ENCODE peak calls at places on chromosomes 7 and 10, in seven cellular contexts. A is stimulated activated effector memory CD8-positive, alpha-beta T cell treated with anti-CD3 and anti-CD28 coated beads, Interleukin-12 subunit alpha, Interleukin-12 subunit beta, amount 100 ng/mL, for 72 hours; J is neuronal stem cell; T is fibroblast of pulmonary artery; Z is stimulated activated CD8-positive, alpha-beta memory T cell treated with anti-CD3 and anti-CD28 coated beads, Interleukin-4, amount 100 ng/mL, for 48 hours; B is neural crest cell; D is mammary epithelial cell. Q is an unnamed sample.

GRCh38 chr10:42992957-42993390 is 83.9 kb upstream of the RET start:
- DNase-seq in J (no peak), D (no peak), T (no peak), B (no peak), A (no peak), Z (no peak), Q (no peak)

GRCh38 chr7:3095046-3095445 is 51.4 kb upstream of the CARD11 start:
- DNase-seq in D (no peak), J (no peak), T (no peak), B (no peak), Z (peak), A (peak), Q (peak)

GRCh38 chr10:132616170-132616994 is 78.8 kb downstream of the INPP5A start:
- DNase-seq in D (no peak), B (no peak), J (no peak), Z (peak), T (no peak), A (peak), Q (no peak)

GRCh38 chr10:14822879-14823755 is 14.7 kb downstream of the CDNF start:
- DNase-seq in Z (peak), B (no peak), J (peak), A (no peak), D (peak), T (peak), Q (peak)

GRCh38 chr10:88793747-88794299 is 8.7 kb upstream of the LIPM start:
- DNase-seq in B (no peak), J (no peak), D (peak), Z (no peak), A (no peak), T (peak), Q (no peak)

GRCh38 chr10:15738237-15738928 is 18.7 kb upstream of the ITGA8 start:
- DNase-seq in T (peak), A (no peak), B (no peak), D (no peak), J (no peak), Z (no peak), Q (no peak)

GRCh38 chr7:114312649-114313048 is 102.0 kb upstream of the FOXP2 start:
- DNase-seq in J (no peak), D (no peak), A (no peak), B (no peak), Z (no peak), T (no peak), Q (no peak)

GRCh38 chr10:86362129-86362527 is 4.5 kb downstream of the GRID1 start:
- DNase-seq in A (no peak), T (no peak), B (no peak), D (no peak), J (no peak), Z (no peak), Q (no peak)

GRCh38 chr7:43038229-43038628 is 74.2 kb upstream of the HECW1 start:
- DNase-seq in Z (no peak), T (peak), B (no peak), A (no peak), J (no peak), D (peak), Q (no peak)

GRCh38 chr7:28784166-28784870 is 173.8 kb downstream of the TRIL start:
- DNase-seq in A (no peak), Z (no peak), B (no peak), T (no peak), J (no peak), D (no peak), Q (no peak)

GRCh38 chr7:149868638-149869290 is 5.0 kb upstream of the ATP6V0E2 start:
- DNase-seq in J (no peak), B (no peak), T (no peak), A (no peak), Z (no peak), D (no peak), Q (no peak)

GRCh38 chr7:88789480-88790064 is 6.0 kb downstream of the TEX47 start:
- DNase-seq in J (no peak), A (no peak), D (peak), T (peak), B (no peak), Z (no peak), Q (no peak)

GRCh38 chr10:11152801-11153200 is 135.1 kb downstream of the CELF2 start:
- DNase-seq in B (no peak), J (no peak), T (no peak), A (no peak), D (no peak), Z (no peak), Q (no peak)

GRCh38 chr7:106625678-106626301 is 35.2 kb downstream of the CCDC71L start:
- DNase-seq in Z (no peak), D (no peak), B (no peak), J (no peak), A (no peak), T (no peak), Q (no peak)

GRCh38 chr10:47423476-47423875 is 39.4 kb upstream of the ZNF488 start:
- DNase-seq in A (no peak), B (no peak), T (no peak), Z (no peak), J (no peak), D (peak), Q (no peak)

GRCh38 chr7:151901313-151901669 is 24.4 kb upstream of the PRKAG2 start:
- DNase-seq in B (no peak), D (no peak), J (no peak), A (no peak), Z (no peak), T (no peak), Q (no peak)

GRCh38 chr10:94076325-94076841 is 82.7 kb downstream of the PLCE1 start:
- DNase-seq in B (no peak), T (peak), A (no peak), D (no peak), J (no peak), Z (no peak), Q (no peak)

GRCh38 chr10:35928017-35928619 is 286.0 kb upstream of the FZD8 start:
- DNase-seq in T (no peak), B (no peak), J (no peak), D (peak), Z (no peak), A (no peak), Q (no peak)

GRCh38 chr10:95550073-95550672 is 11.0 kb downstream of the SORBS1 start:
- DNase-seq in D (no peak), T (no peak), A (no peak), Z (no peak), B (no peak), J (no peak), Q (no peak)

GRCh38 chr7:112495820-112496462 is 15.2 kb downstream of the LSMEM1 start:
- DNase-seq in A (no peak), D (peak), B (no peak), Z (peak), T (peak), J (peak), Q (no peak)

GRCh38 chr7:134703781-134704180 is 57.1 kb downstream of the BPGM start:
- DNase-seq in B (no peak), Z (no peak), D (no peak), T (peak), J (no peak), A (no peak), Q (no peak)

GRCh38 chr7:40843338-40844026 is 708.7 kb downstream of the SUGCT start:
- DNase-seq in B (no peak), D (peak), T (peak), J (no peak), A (no peak), Z (no peak), Q (no peak)

GRCh38 chr7:26480166-26480565 is 188.5 kb downstream of the SNX10 start:
- DNase-seq in Z (no peak), A (no peak), B (no peak), J (no peak), D (no peak), T (no peak), Q (no peak)

GRCh38 chr10:18097524-18097923 is 42.7 kb upstream of the CACNB2 start:
- DNase-seq in B (no peak), A (no peak), D (peak), T (peak), Z (no peak), J (no peak), Q (no peak)

GRCh38 chr10:120583424-120584108 is 126.5 kb downstream of the PLPP4 start:
- DNase-seq in Z (no peak), D (no peak), A (no peak), T (no peak), B (no peak), J (no peak), Q (no peak)

GRCh38 chr7:43467406-43467805 is 115.5 kb upstream of the STK17A start:
- DNase-seq in T (no peak), B (no peak), D (peak), J (no peak), Z (no peak), A (no peak), Q (no peak)

GRCh38 chr7:70654979-70655378 is 477.0 kb upstream of the GALNT17 start:
- DNase-seq in Z (no peak), D (no peak), J (no peak), A (no peak), T (no peak), B (no peak), Q (no peak)

GRCh38 chr10:95906675-95907453 is 911 bp upstream of the CC2D2B start:
- DNase-seq in B (peak), D (peak), A (peak), Z (peak), J (peak), T (peak), Q (peak)

GRCh38 chr7:36128448-36129047 is 24.5 kb upstream of the EEPD1 start:
- DNase-seq in J (no peak), Z (no peak), A (no peak), T (peak), D (peak), B (peak), Q (no peak)

GRCh38 chr7:45897042-45897690 is 8.9 kb downstream of the IGFBP1 start:
- DNase-seq in D (peak), J (no peak), T (peak), A (no peak), B (no peak), Z (no peak), Q (no peak)

GRCh38 chr10:104472957-104473745 is 119.5 kb downstream of the CFAP58 start:
- DNase-seq in Z (no peak), J (no peak), A (no peak), B (no peak), T (no peak), D (peak), Q (no peak)

GRCh38 chr7:33773053-33773452 is 132.3 kb upstream of the BMPER start:
- DNase-seq in T (peak), B (no peak), D (peak), Z (no peak), A (no peak), J (no peak), Q (no peak)

GRCh38 chr7:118059209-118059608 is 124.8 kb upstream of the LSM8 start:
- DNase-seq in D (peak), J (no peak), B (no peak), Z (no peak), A (no peak), T (peak), Q (no peak)

GRCh38 chr10:62610649-62611229 is 193.8 kb upstream of the ADO start:
- DNase-seq in J (peak), T (peak), A (peak), D (peak), B (peak), Z (peak), Q (peak)

GRCh38 chr7:32616625-32617024 is 121.3 kb downstream of the AVL9 start:
- DNase-seq in D (peak), B (no peak), J (no peak), A (no peak), Z (no peak), T (peak), Q (no peak)

GRCh38 chr10:119501690-119502089 is 40.8 kb downstream of the RGS10 start:
- DNase-seq in D (no peak), T (no peak), J (no peak), B (no peak), A (no peak), Z (no peak), Q (no peak)

GRCh38 chr10:100037758-100038315 is 28.1 kb upstream of the DNMBP start:
- DNase-seq in T (no peak), D (peak), B (no peak), J (no peak), A (no peak), Z (no peak), Q (no peak)

GRCh38 chr7:107133396-107133795 is 35.4 kb upstream of the HBP1 start:
- DNase-seq in J (no peak), T (no peak), D (no peak), B (no peak), A (no peak), Z (no peak), Q (no peak)

Q was measured in memory B cell.